ENCODE peak calls at places on chromosomes 13 and 19, in five cellular contexts. W, Z, N, C and Y are unnamed samples.

GRCh38 chr13:48817166-48817802 is 158.4 kb upstream of the FNDC3A start:
- DNase-seq in W (no peak), Z (no peak), N (no peak), C (no peak), Y (no peak)

GRCh38 chr13:100636441-100636840 is 38.2 kb downstream of the TMTC4 start:
- DNase-seq in W (no peak), Z (no peak), N (no peak), C (no peak), Y (no peak)

GRCh38 chr13:83503424-83503823 is 378.9 kb downstream of the SLITRK1 start:
- DNase-seq in W (no peak), Z (no peak), N (no peak), C (no peak), Y (peak; percentile 16)

GRCh38 chr19:4795400-4795799 is 3.9 kb downstream of the FEM1A start:
- DNase-seq in W (no peak), Z (no peak), N (no peak), C (no peak), Y (peak; percentile 72)

GRCh38 chr13:94764576-94765321 is 52.4 kb upstream of the SOX21 start:
- DNase-seq in W (no peak), Z (no peak), N (no peak), C (no peak), Y (no peak)

GRCh38 chr13:101614491-101614890 is 162.0 kb downstream of the ITGBL1 start:
- DNase-seq in W (no peak), Z (no peak), N (no peak), C (no peak), Y (no peak)

GRCh38 chr13:113187263-113187669 is 21.2 kb downstream of the PCID2 start:
- DNase-seq in W (peak; percentile 50), Z (peak; percentile 91), N (peak; percentile 72), C (peak; percentile 71), Y (peak; percentile 99)

GRCh38 chr13:99947666-99948065 is 23.9 kb downstream of the ZIC5 start:
- DNase-seq in W (no peak), Z (no peak), N (no peak), C (no peak), Y (no peak)

GRCh38 chr19:15112385-15112784 is 5.2 kb downstream of the SYDE1 start:
- DNase-seq in W (no peak), Z (no peak), N (no peak), C (no peak), Y (peak; percentile 61)

GRCh38 chr13:51579676-51580075 is 4.6 kb upstream of the WDFY2 start:
- DNase-seq in W (no peak), Z (no peak), N (no peak), C (no peak), Y (peak; percentile 67)

GRCh38 chr13:113064534-113065405 is 40.8 kb upstream of the F7 start:
- DNase-seq in W (no peak), Z (no peak), N (no peak), C (no peak), Y (no peak)

GRCh38 chr13:20193924-20194631 is 1.3 kb upstream of the GJB2 start:
- DNase-seq in W (no peak), Z (no peak), N (no peak), C (no peak), Y (peak; percentile 79)

GRCh38 chr13:40668335-40668734 is 1.9 kb upstream of the FOXO1 start:
- DNase-seq in W (peak; percentile 57), Z (peak; percentile 78), N (no peak), C (peak; percentile 54), Y (peak; percentile 36)

GRCh38 chr13:39655569-39656324 is at the start of gene COG6:
- DNase-seq in W (peak; percentile 94), Z (peak; percentile 88), N (peak; percentile 92), C (peak; percentile 87), Y (peak; percentile 85)

GRCh38 chr13:113275387-113275786 is 21.7 kb upstream of the LAMP1 start:
- DNase-seq in W (peak; percentile 39), Z (no peak), N (peak; percentile 50), C (no peak), Y (peak; percentile 66)

DNA sequence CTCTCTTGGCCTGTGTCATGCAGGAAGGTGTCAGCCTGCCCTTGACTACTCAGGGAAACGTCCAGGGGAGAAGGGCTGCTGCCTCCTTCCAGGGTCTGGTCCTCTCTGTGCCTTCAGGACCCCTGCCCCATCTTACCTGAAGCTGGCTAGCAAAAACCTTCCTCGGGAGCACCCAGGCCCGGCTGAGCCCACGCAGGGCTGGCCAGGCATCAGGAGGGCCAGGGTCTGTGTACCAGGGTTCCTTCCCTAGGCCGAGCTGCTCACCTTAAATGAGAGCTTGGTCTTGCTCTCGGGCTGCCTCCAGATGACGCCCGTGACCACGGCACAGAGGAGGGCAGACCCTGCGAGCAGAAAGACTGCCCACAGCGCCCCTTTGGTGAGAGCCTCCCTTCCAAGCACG is 78.6 kb downstream of the SLC7A1 start:
- DNase-seq in W (no peak), Z (no peak), N (no peak), C (no peak), Y (no peak)
- TF ChIP-seq CTCF in W (no peak), Z (no peak), N (no peak), C (no peak), Y (no peak)

GRCh38 chr19:48799358-48800300 is 11.2 kb downstream of the BCAT2 start:
- DNase-seq in W (no peak), Z (no peak), N (no peak), C (no peak), Y (no peak)
- H3K4me3 ChIP-seq in W (no peak overlapping the region), Z (no peak overlapping the region), N (no peak overlapping the region), C (no peak overlapping the region), Y (no peak overlapping the region)

GRCh38 chr13:97911311-97912138 is 42.0 kb upstream of the IPO5 start:
- DNase-seq in W (no peak), Z (no peak), N (no peak), C (no peak), Y (peak; percentile 56)
- TF ChIP-seq CTCF in W (peak; percentile 21), Z (no peak), N (no peak), C (peak; percentile 16), Y (peak; percentile 42)

DNA sequence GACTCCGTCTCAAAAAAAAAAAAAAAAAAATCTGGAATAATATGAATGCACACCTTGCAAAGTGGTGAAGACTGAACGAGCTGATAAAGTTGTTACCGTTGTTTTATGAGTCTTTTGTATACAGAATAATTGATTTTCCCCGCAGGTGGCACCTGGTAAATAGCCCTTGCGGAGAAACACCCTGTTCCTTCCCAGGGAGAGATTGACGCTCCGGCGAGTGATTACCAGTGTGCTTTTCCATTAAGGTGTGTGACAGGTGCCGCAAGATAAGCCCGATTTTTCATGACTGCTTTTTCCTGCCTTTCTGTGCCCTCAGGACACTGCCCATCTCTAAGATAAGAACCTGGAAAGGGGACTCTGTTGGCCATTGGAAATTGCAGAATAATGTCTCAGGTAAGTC is 943 bp downstream of the ZNF302 start:
- DNase-seq in W (no peak), Z (no peak), N (no peak), C (no peak), Y (no peak)
- H3K4me3 ChIP-seq in W (peak overlapping the region; percentile 71), Z (no peak overlapping the region), N (peak overlapping the region; percentile 66), C (peak overlapping the region; percentile 79), Y (peak overlapping the region; percentile 82)